ENCODE peak calls at places on chromosomes 11 and 22, in six cellular contexts. M is transverse colon, F is ovary, B is spleen, D is sigmoid colon, O is HCT116. I is an unnamed sample.

GRCh38 chr11:125465701-125466100 is 30.4 kb downstream of the FEZ1 start:
- DNase-seq in M (no peak), F (no peak), B (no peak), D (no peak), O (no peak), I (no peak)

GRCh38 chr11:13117344-13117743 is 108.2 kb downstream of the RASSF10 start:
- DNase-seq in M (no peak), F (no peak), B (no peak), D (no peak), O (no peak), I (no peak)

GRCh38 chr11:34757026-34757451 is 136.1 kb downstream of the EHF start:
- DNase-seq in M (peak; percentile 41), F (no peak), B (no peak), D (no peak), O (no peak), I (no peak)

GRCh38 chr11:69504576-69505420 is 23.3 kb downstream of the LINC01488 start:
- DNase-seq in M (no peak), F (no peak), B (peak; percentile 38), D (peak; percentile 40), O (no peak), I (no peak)

GRCh38 chr22:38802671-38803121 is 8.8 kb upstream of the DNAL4 start:
- DNase-seq in M (peak; percentile 33), F (peak; percentile 49), B (no peak), D (peak; percentile 85), O (peak; percentile 62), I (no peak)

GRCh38 chr11:24773326-24773725 is 276.5 kb downstream of the LUZP2 start:
- DNase-seq in M (no peak), F (no peak), B (no peak), D (no peak), O (no peak), I (no peak)

GRCh38 chr11:47325271-47326041 is 27.0 kb downstream of the MYBPC3 start:
- DNase-seq in M (no peak), F (no peak), B (no peak), D (peak; percentile 46), O (no peak), I (no peak)

GRCh38 chr11:127804775-127805446 is 782.4 kb downstream of the ETS1 start:
- DNase-seq in M (no peak), F (no peak), B (no peak), D (no peak), O (no peak), I (no peak)

GRCh38 chr11:115974703-115975102 is 470.5 kb upstream of the CADM1 start:
- DNase-seq in M (no peak), F (no peak), B (no peak), D (no peak), O (no peak), I (no peak)

GRCh38 chr11:95791385-95792033 is 1.2 kb downstream of the CEP57 start:
- DNase-seq in M (no peak), F (no peak), B (no peak), D (no peak), O (no peak), I (no peak)

GRCh38 chr11:117273550-117274289 is 17.4 kb upstream of the BACE1-AS start:
- DNase-seq in M (no peak), F (no peak), B (no peak), D (no peak), O (no peak), I (no peak)

GRCh38 chr22:32558681-32559355 is 84.2 kb downstream of the FBXO7 start:
- DNase-seq in M (peak; percentile 82), F (peak; percentile 59), B (no peak), D (peak; percentile 88), O (peak; percentile 75), I (no peak)

GRCh38 chr11:86931965-86932332 is 23.2 kb downstream of the FZD4 start:
- DNase-seq in M (no peak), F (peak; percentile 64), B (no peak), D (no peak), O (no peak), I (no peak)

GRCh38 chr22:45612940-45613339 is 58.7 kb upstream of the ATXN10 start:
- DNase-seq in M (no peak), F (no peak), B (no peak), D (no peak), O (no peak), I (no peak)

GRCh38 chr11:65915821-65916251 is 3.0 kb downstream of the C11orf68 start:
- DNase-seq in M (peak; percentile 74), F (peak; percentile 91), B (peak; percentile 84), D (peak; percentile 97), O (peak; percentile 89), I (peak; percentile 56)

GRCh38 chr11:31981457-31981856 is 109.4 kb upstream of the RCN1 start:
- DNase-seq in M (no peak), F (no peak), B (no peak), D (no peak), O (no peak), I (no peak)

GRCh38 chr11:69010361-69010891 is 2.6 kb downstream of the MRGPRF start:
- DNase-seq in M (no peak), F (peak; percentile 28), B (peak; percentile 52), D (peak; percentile 82), O (no peak), I (no peak)

GRCh38 chr11:65663634-65664200 is 1.0 kb upstream of the RELA start:
- DNase-seq in M (peak; percentile 66), F (peak; percentile 88), B (peak; percentile 89), D (peak; percentile 92), O (no peak), I (no peak)

GRCh38 chr11:75400110-75400865 is 970 bp downstream of the RPS3 start:
- DNase-seq in M (no peak), F (no peak), B (no peak), D (no peak), O (no peak), I (no peak)
- TF ChIP-seq POLR2A in M (no peak), F (no peak), B (no peak), D (no peak), O (no peak), I (no peak)

DNA sequence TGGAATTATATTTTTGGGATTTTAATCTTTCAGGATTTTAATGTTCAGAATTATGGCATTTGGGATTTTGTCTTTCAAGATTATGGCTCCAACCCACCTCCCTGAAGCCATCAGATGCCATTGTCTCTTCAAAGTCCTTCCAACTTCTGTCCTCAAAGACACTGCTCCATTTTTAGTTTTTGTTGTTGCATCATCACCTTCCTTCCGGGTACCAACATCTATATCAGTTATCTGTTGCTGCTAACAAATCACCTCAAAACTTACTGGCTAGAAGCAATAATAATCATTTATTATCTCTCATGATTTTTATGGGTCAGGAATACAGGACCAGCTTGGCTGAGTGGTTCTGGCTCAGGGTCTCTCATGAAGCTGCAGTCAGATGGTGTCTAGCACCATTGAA is 138.8 kb upstream of the ZBED5 start:
- DNase-seq in M (no peak), F (no peak), B (no peak), D (no peak), O (no peak), I (no peak)
- TF ChIP-seq POLR2A in M (no peak), F (no peak), B (no peak), D (no peak), O (no peak), I (no peak)

DNA sequence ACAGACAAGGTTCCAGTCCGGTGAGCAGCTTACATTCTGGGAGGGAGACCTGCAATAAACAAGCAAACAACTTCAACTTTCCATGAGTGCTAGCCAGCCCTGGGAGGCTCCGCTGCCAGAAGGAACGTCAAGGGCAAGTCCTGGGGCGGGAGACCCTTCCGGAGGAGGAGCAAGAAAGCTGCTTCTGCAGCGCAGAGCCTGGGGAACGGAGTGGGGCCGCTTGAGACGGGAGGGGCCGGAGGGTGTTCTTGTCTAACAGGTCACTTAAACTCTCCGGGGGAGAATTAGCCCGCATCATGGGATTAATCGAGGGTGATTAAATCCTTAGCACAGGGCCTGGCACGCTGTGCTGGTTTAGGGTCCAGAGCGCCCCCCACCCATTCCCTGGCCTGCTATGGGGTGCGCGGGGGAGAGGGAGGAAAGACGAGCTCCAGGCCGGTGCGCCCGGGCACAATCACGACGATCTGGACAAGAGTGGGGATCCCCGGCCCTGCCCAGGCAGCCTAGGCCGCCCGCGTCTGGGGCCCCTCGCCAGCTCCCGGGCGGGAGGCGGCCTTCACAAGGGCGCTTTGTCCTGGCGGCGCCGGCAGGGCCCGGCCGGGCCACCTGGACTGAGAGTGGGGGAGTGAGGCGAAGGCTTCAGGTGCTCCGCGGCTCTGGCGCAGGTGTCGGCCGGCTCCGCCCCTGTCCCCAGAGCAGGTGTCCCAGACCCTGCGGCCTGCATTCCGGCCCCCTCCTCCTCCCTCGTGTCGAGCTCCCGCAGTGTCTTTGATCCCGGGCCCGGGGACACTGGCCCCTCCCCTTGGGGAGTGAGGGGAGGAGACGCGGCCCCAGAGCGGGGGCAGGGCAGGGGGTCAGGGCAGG is 663 bp upstream of the LARGE2 start:
- DNase-seq in M (peak; percentile 53), F (peak; percentile 60), B (no peak), D (peak; percentile 63), O (no peak), I (peak; percentile 20)
- TF ChIP-seq POLR2A in M (no peak), F (no peak), B (no peak), D (no peak), O (no peak), I (no peak)

GRCh38 chr22:20111689-20112622 is 3.9 kb upstream of the RANBP1 start:
- DNase-seq in M (no peak), F (no peak), B (peak; percentile 59), D (no peak), O (no peak), I (peak; percentile 16)
- TF ChIP-seq POLR2A in M (no peak), F (no peak), B (no peak), D (no peak), O (no peak), I (no peak)

GRCh38 chr22:49080631-49081030 is 747.0 kb downstream of the BRD1 start:
- DNase-seq in M (no peak), F (no peak), B (no peak), D (peak; percentile 48), O (no peak), I (no peak)

GRCh38 chr22:49081261-49081666 is 746.4 kb downstream of the BRD1 start:
- DNase-seq in M (no peak), F (no peak), B (no peak), D (peak; percentile 60), O (no peak), I (no peak)

GRCh38 chr22:49078076-49078710 is 749.5 kb downstream of the BRD1 start:
- DNase-seq in M (no peak), F (no peak), B (no peak), D (peak; percentile 60), O (no peak), I (no peak)

GRCh38 chr22:49079027-49079725 is 748.5 kb downstream of the BRD1 start:
- DNase-seq in M (no peak), F (no peak), B (no peak), D (peak; percentile 32), O (no peak), I (no peak)

GRCh38 chr22:49079743-49080500 is 747.8 kb downstream of the BRD1 start:
- DNase-seq in M (no peak), F (no peak), B (no peak), D (no peak), O (no peak), I (no peak)
- TF ChIP-seq POLR2A in M (no peak), F (no peak), B (no peak), D (no peak), O (no peak), I (no peak)

GRCh38 chr22:50562523-50563409 is at the start of gene SYCE3:
- DNase-seq in M (peak; percentile 99), F (peak; percentile 95), B (peak; percentile 99), D (peak; percentile 98), O (peak; percentile 89), I (peak; percentile 99)
- TF ChIP-seq POLR2A in M (peak; percentile 98), F (no peak), B (no peak), D (peak; percentile 85), O (no peak), I (peak; percentile 98)

I was measured in right lobe of liver.